ENCODE peak calls at places on chromosomes 7 and 10, in five cellular contexts. T, F, R, H and O are unnamed samples.
A peak's percentile ranks its signal among the peaks of the same experiment; 100 is the strongest.

GRCh38 chr7:116232920-116233319 is 22.6 kb downstream of the TES start:
- ATAC-seq in T (no peak), F (no peak), R (no peak), H (no peak), O (no peak)

GRCh38 chr7:101378808-101379207 is 16.1 kb downstream of the COL26A1 start:
- ATAC-seq in T (no peak), F (no peak), R (no peak), H (no peak), O (no peak)

GRCh38 chr7:138868711-138869110 is 70.7 kb upstream of the ATP6V0A4 start:
- ATAC-seq in T (no peak), F (no peak), R (no peak), H (no peak), O (no peak)

GRCh38 chr7:22618528-22618927 is 108.5 kb upstream of the IL6 start:
- ATAC-seq in T (no peak), F (no peak), R (no peak), H (no peak), O (no peak)

GRCh38 chr10:113590581-113590980 is 37.7 kb downstream of the HABP2 start:
- ATAC-seq in T (no peak), F (no peak), R (no peak), H (no peak), O (no peak)

GRCh38 chr7:82442492-82443043 is 1.0 kb downstream of the CACNA2D1 start:
- ATAC-seq in T (no peak), F (no peak), R (no peak), H (no peak), O (no peak)

GRCh38 chr10:28676297-28676967 is 889 bp upstream of the BAMBI start:
- ATAC-seq in T (no peak), F (peak; percentile 0), R (no peak), H (peak; percentile 1), O (no peak)

GRCh38 chr10:92847185-92847864 is 995 bp upstream of the EXOC6 start:
- ATAC-seq in T (no peak), F (no peak), R (no peak), H (peak; percentile 30), O (no peak)

GRCh38 chr7:45174966-45175765 is 17.6 kb downstream of the RAMP3 start:
- ATAC-seq in T (no peak), F (no peak), R (no peak), H (no peak), O (no peak)

GRCh38 chr7:159218216-159219006 is 73.7 kb upstream of the VIPR2 start:
- ATAC-seq in T (no peak), F (no peak), R (no peak), H (no peak), O (no peak)

GRCh38 chr7:45416846-45417245 is 157.3 kb upstream of the ADCY1 start:
- ATAC-seq in T (no peak), F (peak; percentile 61), R (no peak), H (peak; percentile 39), O (no peak)

GRCh38 chr7:106604303-106604918 is 56.5 kb downstream of the CCDC71L start:
- ATAC-seq in T (peak; percentile 57), F (no peak), R (peak; percentile 96), H (peak; percentile 96), O (no peak)

GRCh38 chr7:18958627-18959026 is 158.8 kb downstream of the TWIST1 start:
- ATAC-seq in T (no peak), F (no peak), R (no peak), H (no peak), O (no peak)

GRCh38 chr10:34955391-34955790 is 134.8 kb downstream of the CUL2 start:
- ATAC-seq in T (no peak), F (no peak), R (no peak), H (no peak), O (no peak)

GRCh38 chr10:13924020-13924725 is 337.4 kb downstream of the PRPF18 start:
- ATAC-seq in T (no peak), F (no peak), R (no peak), H (no peak), O (no peak)

GRCh38 chr7:82419200-82419599 is 24.4 kb downstream of the CACNA2D1 start:
- ATAC-seq in T (no peak), F (no peak), R (no peak), H (no peak), O (no peak)

GRCh38 chr10:62166331-62167154 is 102.1 kb downstream of the RTKN2 start:
- ATAC-seq in T (no peak), F (peak; percentile 99), R (no peak), H (no peak), O (peak; percentile 90)

GRCh38 chr10:22908837-22909236 is 19.0 kb upstream of the ARMC3 start:
- ATAC-seq in T (no peak), F (no peak), R (no peak), H (no peak), O (no peak)

GRCh38 chr7:12074889-12075288 is 136.2 kb upstream of the TMEM106B start:
- ATAC-seq in T (peak; percentile 58), F (no peak), R (no peak), H (peak; percentile 92), O (no peak)

GRCh38 chr7:16677978-16678494 is 32.1 kb downstream of the BZW2 start:
- ATAC-seq in T (no peak), F (no peak), R (no peak), H (no peak), O (no peak)

GRCh38 chr7:95376632-95377380 is 19.4 kb downstream of the PON3 start:
- ATAC-seq in T (no peak), F (no peak), R (peak; percentile 35), H (peak; percentile 40), O (no peak)

GRCh38 chr10:52900564-52900963 is 128.0 kb upstream of the MBL2 start:
- ATAC-seq in T (no peak), F (no peak), R (no peak), H (no peak), O (no peak)

GRCh38 chr7:1468203-1468602 is 8.9 kb upstream of the MICALL2 start:
- ATAC-seq in T (no peak), F (no peak), R (no peak), H (no peak), O (no peak)

GRCh38 chr7:28483868-28484267 is 71.5 kb downstream of the CREB5 start:
- ATAC-seq in T (no peak), F (no peak), R (no peak), H (no peak), O (no peak)

GRCh38 chr10:6124666-6125065 is 35.8 kb downstream of the RBM17 start:
- ATAC-seq in T (no peak), F (no peak), R (no peak), H (no peak), O (no peak)

GRCh38 chr7:74032191-74032490 is 4.2 kb downstream of the ELN start:
- ATAC-seq in T (no peak), F (no peak), R (no peak), H (no peak), O (no peak)

GRCh38 chr7:92824901-92825480 is 11.4 kb downstream of the CDK6 start:
- ATAC-seq in T (peak; percentile 32), F (no peak), R (no peak), H (peak; percentile 43), O (no peak)